ENCODE peak calls at places on chromosomes 3 and 15, in six cellular contexts. One of them, this sample, is unnamed.

GRCh38 chr3:123637131-123637530 is 52.3 kb upstream of the HACD2 start:
- DNase-seq in transverse colon: no peak
- DNase-seq in B cell: no peak
- DNase-seq in PC-9: peak
- DNase-seq in fibroblast of mammary gland: no peak
- DNase-seq in H9: peak
- DNase-seq in this sample: no peak

GRCh38 chr3:43307649-43308048 is 21.3 kb downstream of the SNRK start:
- DNase-seq in transverse colon: no peak
- DNase-seq in B cell: no peak
- DNase-seq in PC-9: no peak
- DNase-seq in fibroblast of mammary gland: no peak
- DNase-seq in H9: no peak
- DNase-seq in this sample: no peak

GRCh38 chr3:10823516-10823818 is 7.4 kb downstream of the SLC6A11 start:
- DNase-seq in transverse colon: no peak
- DNase-seq in B cell: no peak
- DNase-seq in PC-9: no peak
- DNase-seq in fibroblast of mammary gland: no peak
- DNase-seq in H9: no peak
- DNase-seq in this sample: no peak

GRCh38 chr3:52532838-52533622 is 627 bp downstream of the NT5DC2 start:
- DNase-seq in transverse colon: peak
- DNase-seq in B cell: peak
- DNase-seq in PC-9: peak
- DNase-seq in fibroblast of mammary gland: no peak
- DNase-seq in H9: peak
- DNase-seq in this sample: peak

GRCh38 chr15:68175527-68175926 is 29.6 kb downstream of the CALML4 start:
- DNase-seq in transverse colon: no peak
- DNase-seq in B cell: no peak
- DNase-seq in PC-9: no peak
- DNase-seq in fibroblast of mammary gland: no peak
- DNase-seq in H9: no peak
- DNase-seq in this sample: no peak

GRCh38 chr3:7669641-7670040 is 808.7 kb downstream of the GRM7 start:
- DNase-seq in transverse colon: no peak
- DNase-seq in B cell: no peak
- DNase-seq in PC-9: no peak
- DNase-seq in fibroblast of mammary gland: no peak
- DNase-seq in H9: no peak
- DNase-seq in this sample: no peak

GRCh38 chr3:128319741-128320141 is 146.9 kb downstream of the DNAJB8 start:
- DNase-seq in transverse colon: no peak
- DNase-seq in B cell: no peak
- DNase-seq in PC-9: no peak
- DNase-seq in fibroblast of mammary gland: no peak
- DNase-seq in H9: peak
- DNase-seq in this sample: no peak

GRCh38 chr3:104349836-104350235 is 1016.9 kb upstream of the ALCAM start:
- DNase-seq in transverse colon: no peak
- DNase-seq in B cell: no peak
- DNase-seq in PC-9: no peak
- DNase-seq in fibroblast of mammary gland: no peak
- DNase-seq in H9: no peak
- DNase-seq in this sample: no peak

GRCh38 chr3:126288314-126288713 is 68.9 kb downstream of the KLF15 start:
- DNase-seq in transverse colon: peak
- DNase-seq in B cell: no peak
- DNase-seq in PC-9: no peak
- DNase-seq in fibroblast of mammary gland: no peak
- DNase-seq in H9: peak
- DNase-seq in this sample: peak

GRCh38 chr15:63420333-63420741 is 38.7 kb upstream of the CA12 start:
- DNase-seq in transverse colon: peak
- DNase-seq in B cell: no peak
- DNase-seq in PC-9: no peak
- DNase-seq in fibroblast of mammary gland: no peak
- DNase-seq in H9: no peak
- DNase-seq in this sample: no peak

GRCh38 chr15:44215594-44215993 is 20.5 kb upstream of the FRMD5 start:
- DNase-seq in transverse colon: no peak
- DNase-seq in B cell: no peak
- DNase-seq in PC-9: peak
- DNase-seq in fibroblast of mammary gland: peak
- DNase-seq in H9: no peak
- DNase-seq in this sample: no peak

GRCh38 chr3:154243353-154243752 is 80.9 kb downstream of the DHX36 start:
- DNase-seq in transverse colon: no peak
- DNase-seq in B cell: no peak
- DNase-seq in PC-9: no peak
- DNase-seq in fibroblast of mammary gland: peak
- DNase-seq in H9: no peak
- DNase-seq in this sample: no peak

GRCh38 chr3:51668756-51669155 is 2.3 kb upstream of the TEX264 start:
- DNase-seq in transverse colon: no peak
- DNase-seq in B cell: no peak
- DNase-seq in PC-9: no peak
- DNase-seq in fibroblast of mammary gland: peak
- DNase-seq in H9: no peak
- DNase-seq in this sample: no peak

GRCh38 chr15:35455201-35455600 is 90.8 kb downstream of the DPH6 start:
- DNase-seq in transverse colon: no peak
- DNase-seq in B cell: no peak
- DNase-seq in PC-9: no peak
- DNase-seq in fibroblast of mammary gland: no peak
- DNase-seq in H9: no peak
- DNase-seq in this sample: no peak

GRCh38 chr3:165466856-165467255 is 270.7 kb upstream of the SLITRK3 start:
- DNase-seq in transverse colon: no peak
- DNase-seq in B cell: no peak
- DNase-seq in PC-9: no peak
- DNase-seq in fibroblast of mammary gland: peak
- DNase-seq in H9: no peak
- DNase-seq in this sample: no peak

GRCh38 chr3:57060089-57060829 is at the start of gene SPATA12:
- DNase-seq in transverse colon: peak
- DNase-seq in B cell: no peak
- DNase-seq in PC-9: peak
- DNase-seq in fibroblast of mammary gland: peak
- DNase-seq in H9: peak
- DNase-seq in this sample: no peak

GRCh38 chr3:94862703-94863102 is 799.8 kb downstream of the NSUN3 start:
- DNase-seq in transverse colon: no peak
- DNase-seq in B cell: no peak
- DNase-seq in PC-9: no peak
- DNase-seq in fibroblast of mammary gland: peak
- DNase-seq in H9: no peak
- DNase-seq in this sample: no peak

GRCh38 chr15:40054056-40054745 is 15.2 kb upstream of the SRP14 start:
- DNase-seq in transverse colon: no peak
- DNase-seq in B cell: no peak
- DNase-seq in PC-9: no peak
- DNase-seq in fibroblast of mammary gland: no peak
- DNase-seq in H9: peak
- DNase-seq in this sample: no peak

GRCh38 chr3:32434206-32434605 is 42.6 kb downstream of the CMTM7 start:
- DNase-seq in transverse colon: no peak
- DNase-seq in B cell: no peak
- DNase-seq in PC-9: no peak
- DNase-seq in fibroblast of mammary gland: no peak
- DNase-seq in H9: no peak
- DNase-seq in this sample: no peak

GRCh38 chr15:51809457-51809856 is 20.0 kb upstream of the TMOD3 start:
- DNase-seq in transverse colon: no peak
- DNase-seq in B cell: no peak
- DNase-seq in PC-9: no peak
- DNase-seq in fibroblast of mammary gland: no peak
- DNase-seq in H9: no peak
- DNase-seq in this sample: no peak

GRCh38 chr3:128278761-128279593 is 125.7 kb downstream of the EEFSEC start:
- DNase-seq in transverse colon: peak
- DNase-seq in B cell: no peak
- DNase-seq in PC-9: no peak
- DNase-seq in fibroblast of mammary gland: peak
- DNase-seq in H9: peak
- DNase-seq in this sample: peak

GRCh38 chr3:11143476-11143875 is 10.8 kb upstream of the HRH1 start:
- DNase-seq in transverse colon: no peak
- DNase-seq in B cell: no peak
- DNase-seq in PC-9: no peak
- DNase-seq in fibroblast of mammary gland: peak
- DNase-seq in H9: no peak
- DNase-seq in this sample: no peak

GRCh38 chr15:48469271-48469670 is 138.0 kb downstream of the DUT start:
- DNase-seq in transverse colon: no peak
- DNase-seq in B cell: no peak
- DNase-seq in PC-9: no peak
- DNase-seq in fibroblast of mammary gland: no peak
- DNase-seq in H9: no peak
- DNase-seq in this sample: no peak

GRCh38 chr3:69869643-69870042 is 129.9 kb upstream of the SAMMSON start:
- DNase-seq in transverse colon: no peak
- DNase-seq in B cell: no peak
- DNase-seq in PC-9: no peak
- DNase-seq in fibroblast of mammary gland: peak
- DNase-seq in H9: no peak
- DNase-seq in this sample: no peak

GRCh38 chr15:84929795-84930371 is 45.4 kb downstream of the SLC28A1 start:
- DNase-seq in transverse colon: peak
- DNase-seq in B cell: no peak
- DNase-seq in PC-9: peak
- DNase-seq in fibroblast of mammary gland: peak
- DNase-seq in H9: no peak
- DNase-seq in this sample: no peak

GRCh38 chr15:59360305-59360704 is 12.4 kb downstream of the MYO1E start:
- DNase-seq in transverse colon: no peak
- DNase-seq in B cell: no peak
- DNase-seq in PC-9: no peak
- DNase-seq in fibroblast of mammary gland: no peak
- DNase-seq in H9: no peak
- DNase-seq in this sample: no peak
- TF ChIP-seq CTCF in transverse colon: peak
- TF ChIP-seq CTCF in B cell: peak
- TF ChIP-seq CTCF in PC-9: peak
- TF ChIP-seq CTCF in fibroblast of mammary gland: peak
- TF ChIP-seq CTCF in H9: peak
- TF ChIP-seq CTCF in this sample: peak

GRCh38 chr3:39724233-39724846 is 85.1 kb upstream of the MYRIP start:
- DNase-seq in transverse colon: no peak
- DNase-seq in B cell: no peak
- DNase-seq in PC-9: no peak
- DNase-seq in fibroblast of mammary gland: peak
- DNase-seq in H9: no peak
- DNase-seq in this sample: no peak
- TF ChIP-seq CTCF in transverse colon: peak
- TF ChIP-seq CTCF in B cell: no peak
- TF ChIP-seq CTCF in PC-9: no peak
- TF ChIP-seq CTCF in fibroblast of mammary gland: peak
- TF ChIP-seq CTCF in H9: peak
- TF ChIP-seq CTCF in this sample: no peak

GRCh38 chr3:49842843-49843242 is 13.5 kb downstream of the TRAIP start:
- DNase-seq in transverse colon: no peak
- DNase-seq in B cell: no peak
- DNase-seq in PC-9: no peak
- DNase-seq in fibroblast of mammary gland: no peak
- DNase-seq in H9: no peak
- DNase-seq in this sample: no peak

GRCh38 chr3:49839193-49839809 is 17.1 kb downstream of the TRAIP start:
- DNase-seq in transverse colon: peak
- DNase-seq in B cell: peak
- DNase-seq in PC-9: peak
- DNase-seq in fibroblast of mammary gland: peak
- DNase-seq in H9: peak
- DNase-seq in this sample: peak

GRCh38 chr3:49840371-49840770 is 16.0 kb downstream of the TRAIP start:
- DNase-seq in transverse colon: no peak
- DNase-seq in B cell: no peak
- DNase-seq in PC-9: no peak
- DNase-seq in fibroblast of mammary gland: no peak
- DNase-seq in H9: no peak
- DNase-seq in this sample: no peak

GRCh38 chr3:49841806-49842205 is 14.6 kb downstream of the TRAIP start:
- DNase-seq in transverse colon: no peak
- DNase-seq in B cell: no peak
- DNase-seq in PC-9: no peak
- DNase-seq in fibroblast of mammary gland: no peak
- DNase-seq in H9: no peak
- DNase-seq in this sample: no peak

GRCh38 chr3:49841126-49841525 is 15.2 kb downstream of the TRAIP start:
- DNase-seq in transverse colon: no peak
- DNase-seq in B cell: no peak
- DNase-seq in PC-9: peak
- DNase-seq in fibroblast of mammary gland: peak
- DNase-seq in H9: peak
- DNase-seq in this sample: peak
- TF ChIP-seq CTCF in transverse colon: no peak
- TF ChIP-seq CTCF in B cell: no peak
- TF ChIP-seq CTCF in PC-9: peak
- TF ChIP-seq CTCF in fibroblast of mammary gland: peak
- TF ChIP-seq CTCF in H9: peak
- TF ChIP-seq CTCF in this sample: peak

GRCh38 chr3:146325170-146325569 is 74.3 kb upstream of the PLSCR4 start:
- DNase-seq in transverse colon: no peak
- DNase-seq in B cell: no peak
- DNase-seq in PC-9: no peak
- DNase-seq in fibroblast of mammary gland: peak
- DNase-seq in H9: no peak
- DNase-seq in this sample: no peak

GRCh38 chr3:146331967-146332366 is 81.1 kb upstream of the PLSCR4 start:
- DNase-seq in transverse colon: no peak
- DNase-seq in B cell: no peak
- DNase-seq in PC-9: no peak
- DNase-seq in fibroblast of mammary gland: no peak
- DNase-seq in H9: no peak
- DNase-seq in this sample: no peak

GRCh38 chr3:146322216-146322615 is 71.3 kb upstream of the PLSCR4 start:
- DNase-seq in transverse colon: no peak
- DNase-seq in B cell: no peak
- DNase-seq in PC-9: no peak
- DNase-seq in fibroblast of mammary gland: no peak
- DNase-seq in H9: no peak
- DNase-seq in this sample: no peak

DNA sequence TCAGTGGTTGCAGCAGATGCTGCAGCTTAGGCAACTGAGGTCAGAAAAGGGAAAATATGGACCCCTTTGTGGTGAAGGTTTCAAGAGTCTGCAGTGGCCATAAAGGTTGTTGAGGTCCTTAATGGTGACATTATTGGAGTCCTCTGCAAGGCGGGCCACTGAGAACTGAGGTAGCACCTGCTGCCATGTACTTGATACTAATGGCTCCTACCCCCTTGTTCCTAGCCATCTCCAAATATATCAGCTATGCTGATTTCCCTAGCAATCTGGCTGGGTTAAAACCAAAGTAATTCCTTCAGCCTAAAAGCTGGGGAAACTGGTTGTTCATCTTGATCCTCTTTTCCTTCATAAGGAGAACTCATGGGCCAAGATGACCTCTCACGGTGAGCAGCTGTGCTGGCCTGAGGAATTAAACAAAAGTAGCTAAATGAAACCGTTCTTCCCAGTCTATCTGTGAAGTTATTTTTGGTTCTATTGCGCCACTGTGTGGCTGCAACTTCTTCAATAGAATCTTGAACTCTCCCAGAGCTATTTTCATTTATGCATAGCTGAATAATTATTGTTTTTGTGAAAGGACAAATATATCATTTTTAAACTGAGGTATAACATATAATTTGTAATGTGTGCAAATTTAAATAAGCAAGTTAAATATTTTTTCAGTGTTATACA is 76.1 kb upstream of the PLSCR4 start:
- DNase-seq in transverse colon: peak
- DNase-seq in B cell: no peak
- DNase-seq in PC-9: no peak
- DNase-seq in fibroblast of mammary gland: peak
- DNase-seq in H9: no peak
- DNase-seq in this sample: no peak
- TF ChIP-seq CTCF in transverse colon: peak
- TF ChIP-seq CTCF in B cell: no peak
- TF ChIP-seq CTCF in PC-9: peak
- TF ChIP-seq CTCF in fibroblast of mammary gland: peak
- TF ChIP-seq CTCF in H9: peak
- TF ChIP-seq CTCF in this sample: no peak

This sample was measured in nephron progenitor cell.